ENCODE peak calls at places on chromosomes 11 and 22, in five cellular contexts. One of them, this sample, is unnamed.
A peak's percentile ranks its signal among the peaks of the same experiment; 100 is the strongest.

GRCh38 chr22:22763512-22763911 is 119.1 kb downstream of the GGTLC2 start:
- DNase-seq in HEK293T: no peak
- DNase-seq in NT2/D1: no peak
- DNase-seq in H1: peak; percentile 11
- DNase-seq in HepG2: no peak
- DNase-seq in this sample: no peak

GRCh38 chr22:35783943-35784614 is 66.4 kb downstream of the APOL5 start:
- DNase-seq in HEK293T: no peak
- DNase-seq in NT2/D1: no peak
- DNase-seq in H1: no peak
- DNase-seq in HepG2: no peak
- DNase-seq in this sample: no peak

GRCh38 chr11:65114538-65115171 is 2.8 kb downstream of the ZNHIT2 start:
- DNase-seq in HEK293T: no peak
- DNase-seq in NT2/D1: no peak
- DNase-seq in H1: no peak
- DNase-seq in HepG2: no peak
- DNase-seq in this sample: no peak

GRCh38 chr11:77269484-77270123 is 31.9 kb downstream of the GDPD4 start:
- DNase-seq in HEK293T: no peak
- DNase-seq in NT2/D1: no peak
- DNase-seq in H1: no peak
- DNase-seq in HepG2: no peak
- DNase-seq in this sample: no peak

GRCh38 chr11:19258651-19259230 is 18.0 kb upstream of the E2F8 start:
- DNase-seq in HEK293T: no peak
- DNase-seq in NT2/D1: no peak
- DNase-seq in H1: no peak
- DNase-seq in HepG2: no peak
- DNase-seq in this sample: no peak

GRCh38 chr11:16448123-16448717 is 91.9 kb upstream of the SOX6 start:
- DNase-seq in HEK293T: no peak
- DNase-seq in NT2/D1: no peak
- DNase-seq in H1: no peak
- DNase-seq in HepG2: no peak
- DNase-seq in this sample: no peak

GRCh38 chr11:88384004-88384677 is 46.6 kb upstream of the CTSC start:
- DNase-seq in HEK293T: no peak
- DNase-seq in NT2/D1: no peak
- DNase-seq in H1: no peak
- DNase-seq in HepG2: no peak
- DNase-seq in this sample: no peak

GRCh38 chr11:131885371-131885770 is 515.0 kb downstream of the NTM start:
- DNase-seq in HEK293T: no peak
- DNase-seq in NT2/D1: no peak
- DNase-seq in H1: no peak
- DNase-seq in HepG2: no peak
- DNase-seq in this sample: no peak

GRCh38 chr11:11876458-11876857 is 34.7 kb downstream of the USP47 start:
- DNase-seq in HEK293T: peak; percentile 27
- DNase-seq in NT2/D1: no peak
- DNase-seq in H1: no peak
- DNase-seq in HepG2: peak; percentile 5
- DNase-seq in this sample: no peak

GRCh38 chr11:66317322-66317765 is 500 bp upstream of the CD248 start:
- DNase-seq in HEK293T: no peak
- DNase-seq in NT2/D1: no peak
- DNase-seq in H1: no peak
- DNase-seq in HepG2: peak; percentile 18
- DNase-seq in this sample: no peak

GRCh38 chr11:66315498-66315885 is 1.4 kb downstream of the CD248 start:
- DNase-seq in HEK293T: no peak
- DNase-seq in NT2/D1: no peak
- DNase-seq in H1: no peak
- DNase-seq in HepG2: no peak
- DNase-seq in this sample: no peak

GRCh38 chr11:66315921-66316811 is 678 bp downstream of the CD248 start:
- DNase-seq in HEK293T: no peak
- DNase-seq in NT2/D1: no peak
- DNase-seq in H1: no peak
- DNase-seq in HepG2: no peak
- DNase-seq in this sample: no peak

GRCh38 chr11:66317766-66318575 is 1.1 kb upstream of the CD248 start:
- DNase-seq in HEK293T: no peak
- DNase-seq in NT2/D1: no peak
- DNase-seq in H1: no peak
- DNase-seq in HepG2: peak; percentile 70
- DNase-seq in this sample: no peak

DNA sequence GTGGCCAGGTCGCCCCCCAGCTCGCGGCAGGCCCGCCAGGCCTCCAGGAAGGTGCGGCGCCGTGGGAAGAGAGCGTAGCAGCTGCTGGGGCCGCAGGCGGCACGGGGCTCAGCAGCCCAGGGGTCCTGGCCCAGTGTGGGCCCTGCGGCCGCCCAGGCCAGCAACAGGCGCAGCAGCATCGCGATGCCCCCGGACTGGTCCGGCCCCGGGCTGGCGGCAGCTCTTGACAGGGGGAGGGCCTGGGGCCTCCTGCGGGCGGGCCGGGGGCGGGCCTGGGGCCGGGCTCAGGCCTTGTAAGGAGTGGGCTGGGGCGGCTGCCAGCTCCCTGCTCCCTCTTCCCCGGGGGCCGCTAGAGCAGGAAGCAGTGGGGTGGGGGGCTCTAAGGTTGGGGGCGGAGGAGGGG is at the start of gene CD248:
- DNase-seq in HEK293T: no peak
- DNase-seq in NT2/D1: no peak
- DNase-seq in H1: no peak
- DNase-seq in HepG2: no peak
- DNase-seq in this sample: no peak
- TF ChIP-seq SUZ12 in HEK293T: no peak
- TF ChIP-seq SUZ12 in NT2/D1: no peak
- TF ChIP-seq SUZ12 in H1: no peak
- TF ChIP-seq SUZ12 in HepG2: no peak
- TF ChIP-seq SUZ12 in this sample: no peak

GRCh38 chr11:32402836-32403235 is 32.5 kb downstream of the WT1 start:
- DNase-seq in HEK293T: no peak
- DNase-seq in NT2/D1: no peak
- DNase-seq in H1: no peak
- DNase-seq in HepG2: no peak
- DNase-seq in this sample: no peak

GRCh38 chr11:32400196-32400595 is 35.1 kb downstream of the WT1 start:
- DNase-seq in HEK293T: no peak
- DNase-seq in NT2/D1: no peak
- DNase-seq in H1: no peak
- DNase-seq in HepG2: no peak
- DNase-seq in this sample: no peak

GRCh38 chr11:32396331-32396730 is 39.0 kb downstream of the WT1 start:
- DNase-seq in HEK293T: no peak
- DNase-seq in NT2/D1: no peak
- DNase-seq in H1: no peak
- DNase-seq in HepG2: no peak
- DNase-seq in this sample: peak; percentile 27

GRCh38 chr11:32396991-32397390 is 38.3 kb downstream of the WT1 start:
- DNase-seq in HEK293T: no peak
- DNase-seq in NT2/D1: no peak
- DNase-seq in H1: no peak
- DNase-seq in HepG2: no peak
- DNase-seq in this sample: no peak

DNA sequence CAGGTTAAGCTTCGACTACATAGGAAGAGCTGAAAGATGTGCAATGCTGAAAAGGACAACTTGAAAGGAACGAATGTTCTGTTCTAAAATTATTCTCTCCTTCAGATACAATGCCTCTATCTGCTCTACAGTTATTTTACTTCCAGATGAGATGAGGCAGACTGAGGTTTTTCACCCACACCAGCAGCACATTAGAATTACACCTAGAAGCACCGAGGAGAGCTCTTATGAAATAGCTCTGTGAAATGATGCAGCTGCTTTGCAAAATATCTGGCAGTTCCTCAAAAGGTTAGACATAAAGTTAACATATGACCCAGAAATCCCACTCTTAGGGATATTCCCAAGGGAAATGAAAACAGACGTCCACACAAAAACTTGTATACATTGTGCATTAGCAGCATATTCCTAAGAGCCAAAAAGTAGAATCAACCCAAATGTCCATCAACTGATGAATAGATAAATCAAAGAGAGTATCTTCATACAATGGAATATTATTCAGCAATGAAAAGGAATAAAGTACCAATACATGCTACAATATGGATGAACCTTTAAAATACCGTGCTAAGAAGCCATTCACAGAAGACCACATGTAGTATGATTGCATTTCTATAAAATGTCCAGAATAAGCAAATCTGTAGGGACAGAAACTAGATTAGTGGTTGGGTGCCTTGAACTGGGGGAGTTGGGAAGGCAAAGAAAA is 34.5 kb downstream of the WT1 start:
- DNase-seq in HEK293T: no peak
- DNase-seq in NT2/D1: no peak
- DNase-seq in H1: no peak
- DNase-seq in HepG2: no peak
- DNase-seq in this sample: no peak
- TF ChIP-seq SUZ12 in HEK293T: no peak
- TF ChIP-seq SUZ12 in NT2/D1: no peak
- TF ChIP-seq SUZ12 in H1: no peak
- TF ChIP-seq SUZ12 in HepG2: no peak
- TF ChIP-seq SUZ12 in this sample: no peak

GRCh38 chr11:1779034-1779805 is 15.5 kb upstream of the CTSD start:
- DNase-seq in HEK293T: no peak
- DNase-seq in NT2/D1: no peak
- DNase-seq in H1: no peak
- DNase-seq in HepG2: no peak
- DNase-seq in this sample: no peak

GRCh38 chr11:1778141-1778911 is 14.6 kb upstream of the CTSD start:
- DNase-seq in HEK293T: no peak
- DNase-seq in NT2/D1: no peak
- DNase-seq in H1: no peak
- DNase-seq in HepG2: no peak
- DNase-seq in this sample: no peak

GRCh38 chr11:1776331-1776851 is 12.7 kb upstream of the CTSD start:
- DNase-seq in HEK293T: no peak
- DNase-seq in NT2/D1: no peak
- DNase-seq in H1: no peak
- DNase-seq in HepG2: no peak
- DNase-seq in this sample: no peak

GRCh38 chr11:1777737-1778136 is 14.0 kb upstream of the CTSD start:
- DNase-seq in HEK293T: no peak
- DNase-seq in NT2/D1: no peak
- DNase-seq in H1: no peak
- DNase-seq in HepG2: no peak
- DNase-seq in this sample: no peak

DNA sequence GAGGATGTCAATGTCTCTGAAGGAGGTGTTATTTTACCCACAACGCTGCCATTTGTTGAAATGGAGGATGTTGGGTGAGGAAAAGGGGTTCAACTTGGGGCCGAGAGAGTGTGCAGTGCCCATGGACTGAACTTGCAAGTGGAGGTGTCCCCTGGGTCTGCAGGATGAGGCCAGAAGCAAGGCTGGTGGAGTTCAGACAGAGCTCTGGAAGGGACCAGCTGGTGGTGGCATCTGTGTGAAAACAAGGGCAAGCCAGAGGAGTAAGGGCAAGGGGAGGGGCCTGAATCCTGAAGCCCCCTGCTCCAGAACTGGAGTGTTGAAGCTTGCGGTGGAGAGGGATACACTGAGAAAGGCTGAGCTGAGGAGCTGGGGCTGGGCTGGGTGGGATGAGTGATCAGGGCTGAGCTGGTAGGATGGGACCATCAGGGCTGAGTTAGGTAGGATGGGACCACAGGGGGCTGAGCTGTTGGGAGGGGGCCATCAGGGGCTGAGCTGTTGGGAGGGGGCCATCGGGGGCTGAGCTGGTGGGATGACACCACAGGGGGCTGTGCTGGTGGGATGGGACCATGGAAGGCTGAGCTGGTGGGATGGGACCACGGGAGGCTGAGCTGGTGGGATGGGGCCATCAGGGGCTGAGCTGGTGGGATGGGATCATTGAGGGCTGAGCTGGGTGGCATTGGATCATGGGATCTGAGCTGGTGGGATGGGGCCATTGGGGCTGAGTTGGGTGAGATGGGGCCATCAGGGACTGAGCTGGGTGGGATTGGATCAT is 13.4 kb upstream of the CTSD start:
- DNase-seq in HEK293T: no peak
- DNase-seq in NT2/D1: no peak
- DNase-seq in H1: no peak
- DNase-seq in HepG2: no peak
- DNase-seq in this sample: no peak
- TF ChIP-seq SUZ12 in HEK293T: no peak
- TF ChIP-seq SUZ12 in NT2/D1: no peak
- TF ChIP-seq SUZ12 in H1: no peak
- TF ChIP-seq SUZ12 in HepG2: no peak
- TF ChIP-seq SUZ12 in this sample: no peak

GRCh38 chr11:69286358-69287327 is 7.3 kb upstream of the MYEOV start:
- DNase-seq in HEK293T: no peak
- DNase-seq in NT2/D1: no peak
- DNase-seq in H1: no peak
- DNase-seq in HepG2: no peak
- DNase-seq in this sample: no peak

GRCh38 chr11:69290791-69291190 is 3.2 kb upstream of the MYEOV start:
- DNase-seq in HEK293T: no peak
- DNase-seq in NT2/D1: no peak
- DNase-seq in H1: no peak
- DNase-seq in HepG2: no peak
- DNase-seq in this sample: no peak

GRCh38 chr11:69285766-69286165 is 8.2 kb upstream of the MYEOV start:
- DNase-seq in HEK293T: no peak
- DNase-seq in NT2/D1: no peak
- DNase-seq in H1: no peak
- DNase-seq in HepG2: no peak
- DNase-seq in this sample: no peak

GRCh38 chr11:69288883-69289242 is 5.1 kb upstream of the MYEOV start:
- DNase-seq in HEK293T: no peak
- DNase-seq in NT2/D1: no peak
- DNase-seq in H1: no peak
- DNase-seq in HepG2: no peak
- DNase-seq in this sample: no peak

GRCh38 chr11:69287968-69288882 is 5.7 kb upstream of the MYEOV start:
- DNase-seq in HEK293T: no peak
- DNase-seq in NT2/D1: no peak
- DNase-seq in H1: no peak
- DNase-seq in HepG2: peak; percentile 62
- DNase-seq in this sample: no peak
- TF ChIP-seq SUZ12 in HEK293T: no peak
- TF ChIP-seq SUZ12 in NT2/D1: no peak
- TF ChIP-seq SUZ12 in H1: no peak
- TF ChIP-seq SUZ12 in HepG2: no peak
- TF ChIP-seq SUZ12 in this sample: no peak

GRCh38 chr22:32926600-32926999 is 125.1 kb downstream of the TIMP3 start:
- DNase-seq in HEK293T: peak; percentile 41
- DNase-seq in NT2/D1: no peak
- DNase-seq in H1: peak; percentile 54
- DNase-seq in HepG2: peak; percentile 44
- DNase-seq in this sample: no peak

DNA sequence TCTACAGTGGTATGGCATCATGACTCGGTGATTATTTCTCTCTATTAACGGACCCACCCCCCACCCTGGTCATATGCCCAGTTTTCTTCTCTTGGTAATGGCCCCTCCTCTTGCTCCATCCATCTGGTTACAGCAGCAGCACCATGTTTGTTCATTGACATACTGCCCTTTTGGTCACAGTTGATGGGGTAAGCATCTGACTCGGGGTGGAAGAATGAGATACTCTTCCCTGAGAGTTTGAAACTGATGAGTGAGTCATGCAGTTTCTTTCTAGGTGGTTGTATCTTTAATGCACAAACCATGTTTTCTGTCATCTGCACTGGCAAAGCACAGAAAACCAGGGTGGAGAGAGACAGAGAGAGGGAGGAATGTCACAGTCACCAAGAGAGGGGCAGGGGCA is 126.0 kb downstream of the SYN3 start:
- DNase-seq in HEK293T: no peak
- DNase-seq in NT2/D1: no peak
- DNase-seq in H1: no peak
- DNase-seq in HepG2: peak; percentile 31
- DNase-seq in this sample: no peak
- TF ChIP-seq SUZ12 in HEK293T: no peak
- TF ChIP-seq SUZ12 in NT2/D1: no peak
- TF ChIP-seq SUZ12 in H1: no peak
- TF ChIP-seq SUZ12 in HepG2: no peak
- TF ChIP-seq SUZ12 in this sample: no peak